ENCODE peak calls at places on chromosomes 12 and 14, in nine cellular contexts. D, C, G, X, H, K, U, O and I are unnamed samples.

GRCh38 chr14:88934231-88934898 is 109.9 kb downstream of the TTC8 start:
- DNase-seq in D (no peak), C (no peak), G (no peak), X (no peak), H (no peak), K (no peak), U (no peak), O (no peak), I (no peak)

GRCh38 chr12:18165422-18165871 is 75.5 kb upstream of the RERGL start:
- DNase-seq in D (no peak), C (no peak), G (no peak), X (no peak), H (no peak), K (no peak), U (no peak), O (no peak), I (no peak)

GRCh38 chr14:92734618-92735017 is 13.8 kb downstream of the LGMN start:
- DNase-seq in D (no peak), C (no peak), G (no peak), X (no peak), H (no peak), K (no peak), U (no peak), O (no peak), I (no peak)

GRCh38 chr14:92513204-92513965 is at the start of gene RIN3:
- DNase-seq in D (peak), C (peak), G (no peak), X (peak), H (peak), K (peak), U (peak), O (peak), I (peak)

GRCh38 chr12:93662961-93663728 is 14.0 kb upstream of the CRADD start:
- DNase-seq in D (no peak), C (no peak), G (no peak), X (no peak), H (no peak), K (no peak), U (no peak), O (no peak), I (no peak)

GRCh38 chr12:66190519-66191406 is 1.7 kb downstream of the IRAK3 start:
- DNase-seq in D (peak), C (no peak), G (peak), X (no peak), H (no peak), K (no peak), U (no peak), O (no peak), I (no peak)

GRCh38 chr12:113373966-113374365 is 15.6 kb downstream of the PLBD2 start:
- DNase-seq in D (no peak), C (no peak), G (no peak), X (no peak), H (no peak), K (no peak), U (no peak), O (no peak), I (no peak)

GRCh38 chr12:54704187-54704586 is 56.0 kb upstream of the DCD start:
- DNase-seq in D (no peak), C (no peak), G (no peak), X (no peak), H (no peak), K (no peak), U (no peak), O (no peak), I (no peak)

GRCh38 chr12:93776581-93777018 is 99.4 kb downstream of the CRADD start:
- DNase-seq in D (no peak), C (no peak), G (peak), X (no peak), H (no peak), K (no peak), U (no peak), O (no peak), I (no peak)

GRCh38 chr14:93040443-93040842 is 75.3 kb downstream of the ITPK1 start:
- DNase-seq in D (no peak), C (no peak), G (peak), X (no peak), H (no peak), K (no peak), U (no peak), O (no peak), I (no peak)

GRCh38 chr12:32027684-32028355 is 68.6 kb downstream of the RESF1 start:
- DNase-seq in D (no peak), C (no peak), G (no peak), X (no peak), H (no peak), K (no peak), U (no peak), O (peak), I (no peak)

GRCh38 chr14:50714452-50715073 is 46.5 kb upstream of the SAV1 start:
- DNase-seq in D (peak), C (no peak), G (peak), X (no peak), H (no peak), K (no peak), U (no peak), O (peak), I (no peak)

GRCh38 chr14:26621807-26622560 is 24.2 kb upstream of the NOVA1 start:
- DNase-seq in D (no peak), C (no peak), G (no peak), X (no peak), H (no peak), K (no peak), U (no peak), O (no peak), I (peak)

GRCh38 chr14:93337143-93337753 is 4.4 kb upstream of the BTBD7 start:
- DNase-seq in D (no peak), C (no peak), G (no peak), X (no peak), H (no peak), K (no peak), U (no peak), O (no peak), I (no peak)

GRCh38 chr14:92962031-92962830 is 39.3 kb downstream of the CHGA start:
- DNase-seq in D (no peak), C (no peak), G (no peak), X (peak), H (no peak), K (no peak), U (no peak), O (no peak), I (no peak)

GRCh38 chr14:24297190-24297964 is 2.2 kb downstream of the DHRS1 start:
- DNase-seq in D (no peak), C (no peak), G (no peak), X (no peak), H (no peak), K (no peak), U (no peak), O (no peak), I (no peak)

GRCh38 chr14:69325086-69325485 is 65.1 kb downstream of the GALNT16 start:
- DNase-seq in D (no peak), C (no peak), G (no peak), X (no peak), H (no peak), K (no peak), U (no peak), O (no peak), I (no peak)

GRCh38 chr12:7555752-7556151 is 52.2 kb upstream of the CD163 start:
- DNase-seq in D (peak), C (no peak), G (peak), X (no peak), H (no peak), K (no peak), U (no peak), O (no peak), I (no peak)

GRCh38 chr12:88142610-88142991 is 494 bp downstream of the TMTC3 start:
- DNase-seq in D (no peak), C (peak), G (no peak), X (peak), H (peak), K (peak), U (peak), O (no peak), I (no peak)

GRCh38 chr12:18103624-18104023 is 13.6 kb upstream of the RERGL start:
- DNase-seq in D (no peak), C (no peak), G (no peak), X (no peak), H (no peak), K (no peak), U (no peak), O (no peak), I (no peak)

GRCh38 chr14:93703941-93704340 is 84.3 kb downstream of the PRIMA1 start:
- DNase-seq in D (no peak), C (no peak), G (no peak), X (no peak), H (no peak), K (no peak), U (no peak), O (no peak), I (no peak)

GRCh38 chr14:105168496-105168978 is at the start of gene JAG2:
- DNase-seq in D (no peak), C (peak), G (peak), X (no peak), H (peak), K (no peak), U (peak), O (no peak), I (peak)